ENCODE peak calls at places on chromosomes 11 and 22, in five cellular contexts. One of them, this sample, is unnamed.

GRCh38 chr11:105915036-105915435 is 107.0 kb downstream of the MSANTD4 start:
- DNase-seq in A549: no peak
- DNase-seq in GM13976: no peak
- DNase-seq in psoas muscle: no peak
- DNase-seq in Caco-2: no peak
- DNase-seq in this sample: no peak

GRCh38 chr11:73141309-73142127 is 600 bp downstream of the FCHSD2 start:
- DNase-seq in A549: peak
- DNase-seq in GM13976: peak
- DNase-seq in psoas muscle: peak
- DNase-seq in Caco-2: peak
- DNase-seq in this sample: no peak

GRCh38 chr22:21972293-21972779 is 10.3 kb downstream of the TOP3B start:
- DNase-seq in A549: peak
- DNase-seq in GM13976: peak
- DNase-seq in psoas muscle: no peak
- DNase-seq in Caco-2: peak
- DNase-seq in this sample: no peak

GRCh38 chr11:57641426-57641825 is 8.3 kb downstream of the YPEL4 start:
- DNase-seq in A549: peak
- DNase-seq in GM13976: peak
- DNase-seq in psoas muscle: no peak
- DNase-seq in Caco-2: peak
- DNase-seq in this sample: no peak

GRCh38 chr11:59247535-59248227 is 35.0 kb upstream of the MPEG1 start:
- DNase-seq in A549: peak
- DNase-seq in GM13976: no peak
- DNase-seq in psoas muscle: no peak
- DNase-seq in Caco-2: no peak
- DNase-seq in this sample: no peak

GRCh38 chr11:99352642-99353041 is 331.9 kb downstream of the CNTN5 start:
- DNase-seq in A549: no peak
- DNase-seq in GM13976: no peak
- DNase-seq in psoas muscle: no peak
- DNase-seq in Caco-2: no peak
- DNase-seq in this sample: no peak

GRCh38 chr11:2521081-2521480 is 76.3 kb downstream of the KCNQ1 start:
- DNase-seq in A549: no peak
- DNase-seq in GM13976: no peak
- DNase-seq in psoas muscle: peak
- DNase-seq in Caco-2: no peak
- DNase-seq in this sample: no peak

GRCh38 chr11:123519797-123520193 is 89.7 kb downstream of the GRAMD1B start:
- DNase-seq in A549: no peak
- DNase-seq in GM13976: no peak
- DNase-seq in psoas muscle: no peak
- DNase-seq in Caco-2: no peak
- DNase-seq in this sample: no peak

GRCh38 chr11:66871521-66871901 is 14.6 kb downstream of the LRFN4 start:
- DNase-seq in A549: no peak
- DNase-seq in GM13976: no peak
- DNase-seq in psoas muscle: no peak
- DNase-seq in Caco-2: no peak
- DNase-seq in this sample: no peak

GRCh38 chr11:131661137-131661536 is 290.7 kb downstream of the NTM start:
- DNase-seq in A549: no peak
- DNase-seq in GM13976: no peak
- DNase-seq in psoas muscle: no peak
- DNase-seq in Caco-2: no peak
- DNase-seq in this sample: peak

GRCh38 chr11:13210424-13210823 is 67.2 kb upstream of the BMAL1 start:
- DNase-seq in A549: peak
- DNase-seq in GM13976: no peak
- DNase-seq in psoas muscle: peak
- DNase-seq in Caco-2: peak
- DNase-seq in this sample: no peak

GRCh38 chr11:85823816-85824215 is 12.9 kb upstream of the SYTL2 start:
- DNase-seq in A549: no peak
- DNase-seq in GM13976: no peak
- DNase-seq in psoas muscle: no peak
- DNase-seq in Caco-2: no peak
- DNase-seq in this sample: no peak

GRCh38 chr11:10503777-10504176 is 37.2 kb downstream of the RNF141 start:
- DNase-seq in A549: no peak
- DNase-seq in GM13976: no peak
- DNase-seq in psoas muscle: no peak
- DNase-seq in Caco-2: no peak
- DNase-seq in this sample: no peak

GRCh38 chr11:34825670-34826383 is 90.4 kb downstream of the APIP start:
- DNase-seq in A549: no peak
- DNase-seq in GM13976: no peak
- DNase-seq in psoas muscle: no peak
- DNase-seq in Caco-2: peak
- DNase-seq in this sample: no peak

GRCh38 chr11:119470316-119471266 is 47.6 kb upstream of the THY1 start:
- DNase-seq in A549: no peak
- DNase-seq in GM13976: no peak
- DNase-seq in psoas muscle: no peak
- DNase-seq in Caco-2: no peak
- DNase-seq in this sample: no peak

GRCh38 chr11:117654856-117655255 is 142.2 kb downstream of the DSCAML1 start:
- DNase-seq in A549: no peak
- DNase-seq in GM13976: no peak
- DNase-seq in psoas muscle: no peak
- DNase-seq in Caco-2: no peak
- DNase-seq in this sample: no peak

GRCh38 chr22:26215766-26216165 is 46.5 kb downstream of the SEZ6L start:
- DNase-seq in A549: no peak
- DNase-seq in GM13976: no peak
- DNase-seq in psoas muscle: no peak
- DNase-seq in Caco-2: no peak
- DNase-seq in this sample: no peak

GRCh38 chr11:3188496-3189192 is 23.5 kb upstream of the OSBPL5 start:
- DNase-seq in A549: no peak
- DNase-seq in GM13976: no peak
- DNase-seq in psoas muscle: no peak
- DNase-seq in Caco-2: no peak
- DNase-seq in this sample: no peak

GRCh38 chr11:76861490-76861953 is 804 bp downstream of the ACER3 start:
- DNase-seq in A549: no peak
- DNase-seq in GM13976: no peak
- DNase-seq in psoas muscle: no peak
- DNase-seq in Caco-2: peak
- DNase-seq in this sample: no peak

GRCh38 chr22:46075764-46076531 is 74.4 kb upstream of the PPARA start:
- DNase-seq in A549: no peak
- DNase-seq in GM13976: no peak
- DNase-seq in psoas muscle: peak
- DNase-seq in Caco-2: no peak
- DNase-seq in this sample: no peak

GRCh38 chr11:73308963-73309960 is 1.2 kb downstream of the ARHGEF17 start:
- DNase-seq in A549: peak
- DNase-seq in GM13976: peak
- DNase-seq in psoas muscle: peak
- DNase-seq in Caco-2: peak
- DNase-seq in this sample: peak

GRCh38 chr22:19454156-19454555 is 6.6 kb upstream of the C22orf39 start:
- DNase-seq in A549: no peak
- DNase-seq in GM13976: no peak
- DNase-seq in psoas muscle: no peak
- DNase-seq in Caco-2: no peak
- DNase-seq in this sample: no peak

GRCh38 chr11:31240340-31240904 is 129.1 kb downstream of the DCDC1 start:
- DNase-seq in A549: peak
- DNase-seq in GM13976: no peak
- DNase-seq in psoas muscle: no peak
- DNase-seq in Caco-2: peak
- DNase-seq in this sample: no peak

GRCh38 chr11:134768463-134768862 is 356.4 kb upstream of the B3GAT1 start:
- DNase-seq in A549: no peak
- DNase-seq in GM13976: no peak
- DNase-seq in psoas muscle: no peak
- DNase-seq in Caco-2: no peak
- DNase-seq in this sample: no peak

GRCh38 chr22:41521166-41521565 is 23.1 kb downstream of the POLR3H start:
- DNase-seq in A549: no peak
- DNase-seq in GM13976: no peak
- DNase-seq in psoas muscle: no peak
- DNase-seq in Caco-2: no peak
- DNase-seq in this sample: no peak

GRCh38 chr11:122069946-122070345 is 46.1 kb downstream of the BLID start:
- DNase-seq in A549: peak
- DNase-seq in GM13976: peak
- DNase-seq in psoas muscle: peak
- DNase-seq in Caco-2: peak
- DNase-seq in this sample: peak

GRCh38 chr11:76243157-76243556 is 36.9 kb upstream of the WNT11 start:
- DNase-seq in A549: no peak
- DNase-seq in GM13976: no peak
- DNase-seq in psoas muscle: no peak
- DNase-seq in Caco-2: no peak
- DNase-seq in this sample: no peak

GRCh38 chr11:119092880-119093665 is 8.4 kb downstream of the HMBS start:
- DNase-seq in A549: no peak
- DNase-seq in GM13976: no peak
- DNase-seq in psoas muscle: no peak
- DNase-seq in Caco-2: no peak
- DNase-seq in this sample: no peak

DNA sequence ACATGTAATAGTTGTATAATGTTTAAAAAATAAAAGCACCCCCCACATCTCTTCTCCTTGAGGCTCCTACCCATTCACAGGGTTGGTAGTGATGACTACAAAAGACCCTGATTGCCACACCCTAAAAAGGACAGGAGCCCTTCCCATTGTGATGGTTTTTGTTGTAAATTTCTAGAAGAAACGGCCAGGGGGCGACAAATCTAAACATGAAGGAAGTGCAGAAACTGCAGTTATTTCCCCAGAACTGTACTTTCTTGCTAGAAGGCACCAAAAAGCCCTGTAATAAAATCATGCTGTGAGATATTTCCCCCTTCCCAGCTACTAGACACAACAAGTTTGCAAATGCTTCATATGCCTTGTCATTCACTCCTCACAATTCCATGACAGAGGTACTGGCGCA is 10.8 kb downstream of the PRR5L start:
- DNase-seq in A549: peak
- DNase-seq in GM13976: peak
- DNase-seq in psoas muscle: no peak
- DNase-seq in Caco-2: peak
- DNase-seq in this sample: no peak
- TF ChIP-seq CTCF in A549: peak
- TF ChIP-seq CTCF in GM13976: peak
- TF ChIP-seq CTCF in psoas muscle: no peak
- TF ChIP-seq CTCF in Caco-2: peak
- TF ChIP-seq CTCF in this sample: peak

DNA sequence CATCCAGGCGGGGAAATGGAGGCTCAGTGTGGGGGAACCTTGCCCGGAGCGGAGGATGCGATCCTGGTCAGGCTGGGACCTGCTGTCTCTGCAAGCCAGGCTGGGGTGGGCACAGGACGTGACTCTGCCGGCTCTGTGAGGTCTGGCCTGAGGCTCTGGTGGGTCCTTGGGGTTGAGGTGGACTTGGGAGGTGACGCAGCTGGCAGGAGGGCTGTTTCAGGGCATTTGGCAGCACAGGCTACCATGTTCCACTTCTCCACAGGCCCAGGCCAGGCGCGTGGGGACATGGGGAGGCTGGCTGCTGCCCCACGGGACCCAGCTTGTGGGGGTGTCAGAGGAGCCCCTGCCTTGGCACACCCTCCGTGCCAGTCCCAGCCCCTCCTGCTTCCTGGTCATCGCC is 1199.7 kb downstream of the BRD1 start:
- DNase-seq in A549: no peak
- DNase-seq in GM13976: no peak
- DNase-seq in psoas muscle: no peak
- DNase-seq in Caco-2: no peak
- DNase-seq in this sample: no peak
- TF ChIP-seq CTCF in A549: no peak
- TF ChIP-seq CTCF in GM13976: no peak
- TF ChIP-seq CTCF in psoas muscle: no peak
- TF ChIP-seq CTCF in Caco-2: no peak
- TF ChIP-seq CTCF in this sample: no peak

GRCh38 chr11:61787928-61788491 is 4.4 kb downstream of the TMEM258 start:
- DNase-seq in A549: peak
- DNase-seq in GM13976: peak
- DNase-seq in psoas muscle: peak
- DNase-seq in Caco-2: peak
- DNase-seq in this sample: peak
- TF ChIP-seq CTCF in A549: peak
- TF ChIP-seq CTCF in GM13976: peak
- TF ChIP-seq CTCF in psoas muscle: peak
- TF ChIP-seq CTCF in Caco-2: peak
- TF ChIP-seq CTCF in this sample: peak

GRCh38 chr11:45303316-45303715 is 17.2 kb upstream of the SYT13 start:
- DNase-seq in A549: no peak
- DNase-seq in GM13976: no peak
- DNase-seq in psoas muscle: no peak
- DNase-seq in Caco-2: no peak
- DNase-seq in this sample: no peak

GRCh38 chr11:45300715-45301114 is 14.6 kb upstream of the SYT13 start:
- DNase-seq in A549: no peak
- DNase-seq in GM13976: no peak
- DNase-seq in psoas muscle: no peak
- DNase-seq in Caco-2: no peak
- DNase-seq in this sample: no peak

GRCh38 chr11:45304111-45304991 is 18.2 kb upstream of the SYT13 start:
- DNase-seq in A549: no peak
- DNase-seq in GM13976: no peak
- DNase-seq in psoas muscle: no peak
- DNase-seq in Caco-2: no peak
- DNase-seq in this sample: no peak

GRCh38 chr11:45298718-45299117 is 12.6 kb upstream of the SYT13 start:
- DNase-seq in A549: no peak
- DNase-seq in GM13976: no peak
- DNase-seq in psoas muscle: no peak
- DNase-seq in Caco-2: no peak
- DNase-seq in this sample: no peak

DNA sequence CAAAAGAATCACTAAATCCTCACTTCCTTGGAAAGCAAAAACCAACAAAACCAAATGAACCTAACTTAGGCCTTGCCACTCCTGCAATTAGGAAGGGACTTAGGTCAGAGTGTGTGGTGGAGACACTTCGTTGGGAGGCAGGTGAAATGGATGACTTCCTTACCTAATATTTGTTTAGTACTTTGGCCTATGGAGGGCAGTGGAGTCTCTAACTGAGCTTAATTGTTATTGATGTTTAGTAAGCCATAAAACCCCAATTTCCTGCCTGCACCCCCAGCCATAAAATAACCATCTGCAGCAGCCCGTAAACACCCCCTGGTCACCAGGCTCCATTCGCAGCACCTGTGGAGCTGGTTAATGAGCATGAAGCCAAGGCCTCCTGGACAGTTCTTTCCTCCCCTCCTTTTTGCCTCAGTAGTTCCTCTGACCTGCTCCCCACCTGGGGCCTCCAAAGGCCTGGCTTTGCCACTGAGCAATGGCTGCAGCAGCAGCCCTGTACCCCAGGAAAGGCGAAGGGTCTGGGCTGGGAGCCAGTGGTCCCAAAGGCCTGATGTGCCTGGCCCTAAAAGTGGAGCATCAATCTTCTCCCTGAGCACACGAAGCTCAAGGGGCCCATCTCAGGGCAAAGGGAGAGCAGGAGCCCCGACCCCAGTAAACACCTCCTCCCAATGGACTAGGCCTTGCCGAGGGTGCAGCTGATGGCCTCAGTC is 15.6 kb upstream of the SYT13 start:
- DNase-seq in A549: no peak
- DNase-seq in GM13976: no peak
- DNase-seq in psoas muscle: no peak
- DNase-seq in Caco-2: no peak
- DNase-seq in this sample: no peak
- TF ChIP-seq CTCF in A549: no peak
- TF ChIP-seq CTCF in GM13976: no peak
- TF ChIP-seq CTCF in psoas muscle: no peak
- TF ChIP-seq CTCF in Caco-2: no peak
- TF ChIP-seq CTCF in this sample: no peak

This sample was measured in retinal pigment epithelial cell.